ENCODE peak calls at places on chromosomes 12 and 14, in ten cellular contexts. I is ureter; U is hippocampal formation; A is effector memory CD4-positive, alpha-beta T cell; H is pancreas; L is lung; G is NCI-H460; D is bronchial epithelial cell; B is effector memory CD8-positive, alpha-beta T cell; F is naive thymus-derived CD4-positive, alpha-beta T cell. C is an unnamed sample.

GRCh38 chr12:94815958-94816357 is 165.6 kb upstream of the TMCC3 start:
- DNase-seq in H (no peak), D (no peak), A (no peak), F (no peak), G (no peak), I (no peak), U (no peak), L (no peak), B (no peak), C (no peak)

GRCh38 chr14:83975435-83976222 is 1554.3 kb upstream of the FLRT2 start:
- DNase-seq in F (no peak), U (no peak), L (no peak), I (no peak), A (no peak), G (no peak), B (no peak), D (no peak), H (peak; percentile 89), C (no peak)

GRCh38 chr14:70755655-70756054 is 53.7 kb downstream of the MAP3K9 start:
- DNase-seq in I (peak; percentile 48), L (no peak), B (no peak), F (no peak), A (no peak), G (no peak), U (no peak), H (no peak), D (peak; percentile 94), C (no peak)

GRCh38 chr14:101201535-101202125 is 298.1 kb upstream of the RTL1 start:
- DNase-seq in A (no peak), G (no peak), B (no peak), F (no peak), D (no peak), U (no peak), H (no peak), L (no peak), I (no peak), C (no peak)

GRCh38 chr14:96705422-96706092 is 91.6 kb upstream of the VRK1 start:
- DNase-seq in A (no peak), U (no peak), D (no peak), H (no peak), F (no peak), G (no peak), B (no peak), L (no peak), I (no peak), C (no peak)

GRCh38 chr12:10214131-10214876 is 1.6 kb downstream of the GABARAPL1 start:
- DNase-seq in U (no peak), L (no peak), A (no peak), I (no peak), G (no peak), F (no peak), H (no peak), D (peak; percentile 37), B (no peak), C (no peak)

GRCh38 chr12:104046306-104046705 is 3.7 kb downstream of the GLT8D2 start:
- DNase-seq in I (no peak), A (no peak), B (no peak), U (no peak), H (no peak), L (no peak), D (no peak), G (no peak), F (no peak), C (no peak)

GRCh38 chr14:64705406-64706118 is 1.3 kb downstream of the PLEKHG3 start:
- DNase-seq in G (no peak), A (no peak), B (no peak), L (no peak), F (no peak), I (no peak), H (no peak), D (no peak), U (peak; percentile 49), C (no peak)

GRCh38 chr12:70606001-70606400 is 31.2 kb downstream of the PTPRB start:
- DNase-seq in G (no peak), D (peak; percentile 76), A (no peak), B (no peak), U (no peak), F (no peak), H (no peak), I (no peak), L (no peak), C (no peak)

GRCh38 chr14:32697114-32697513 is 241.6 kb upstream of the NPAS3 start:
- DNase-seq in D (no peak), H (no peak), A (no peak), F (no peak), U (no peak), G (no peak), B (no peak), I (no peak), L (no peak), C (no peak)